ENCODE peak calls at places on chromosomes 7 and 10, in four cellular contexts. W is NB4, J is heart left ventricle, N is K562. S is an unnamed sample.

GRCh38 chr7:1851731-1852531 is 181.9 kb downstream of the ELFN1 start:
- DNase-seq in J (peak), W (no peak), N (no peak), S (no peak)

GRCh38 chr7:134058521-134058920 is 68.6 kb upstream of the LRGUK start:
- DNase-seq in J (no peak), W (no peak), N (no peak), S (no peak)

GRCh38 chr10:72306215-72306760 is 32.6 kb downstream of the DDIT4 start:
- DNase-seq in J (no peak), N (no peak), W (no peak), S (no peak)

GRCh38 chr10:102918817-102919236 is 733 bp downstream of the CNNM2 start:
- DNase-seq in J (no peak), W (peak), N (peak), S (peak)

GRCh38 chr7:48628950-48629349 is 295.4 kb upstream of the CDC14C start:
- DNase-seq in N (no peak), J (no peak), W (no peak), S (no peak)

GRCh38 chr7:97027427-97028234 is 3.0 kb upstream of the DLX5 start:
- DNase-seq in N (peak), J (peak), W (peak), S (peak)

GRCh38 chr10:79936625-79937255 is 12.2 kb downstream of the SFTPD start:
- DNase-seq in W (no peak), J (no peak), N (no peak), S (no peak)

GRCh38 chr7:41163991-41164390 is 538.9 kb downstream of the INHBA start:
- DNase-seq in J (no peak), N (no peak), W (no peak), S (no peak)

GRCh38 chr7:28309684-28310083 is 102.6 kb upstream of the CREB5 start:
- DNase-seq in J (no peak), W (no peak), N (no peak), S (no peak)

GRCh38 chr7:5284304-5285281 is 1.9 kb downstream of the SLC29A4 start:
- DNase-seq in W (peak), J (no peak), N (peak), S (peak)

GRCh38 chr10:79189853-79190435 is 121.2 kb downstream of the ZMIZ1 start:
- DNase-seq in W (no peak), J (no peak), N (no peak), S (no peak)

GRCh38 chr7:147833549-147833948 is 757.0 kb upstream of the C7orf33 start:
- DNase-seq in N (no peak), J (no peak), W (peak), S (no peak)

GRCh38 chr10:132713421-132714095 is 72.4 kb downstream of the NKX6-2 start:
- DNase-seq in N (no peak), J (peak), W (no peak), S (no peak)

GRCh38 chr7:2394566-2395082 is 8.8 kb upstream of the CHST12 start:
- DNase-seq in N (no peak), W (no peak), J (no peak), S (no peak)

GRCh38 chr10:26481914-26482550 is 43.9 kb downstream of the APBB1IP start:
- DNase-seq in N (no peak), J (no peak), W (peak), S (no peak)

GRCh38 chr10:35056686-35057085 is 33.5 kb downstream of the CUL2 start:
- DNase-seq in W (no peak), N (no peak), J (no peak), S (no peak)

GRCh38 chr7:106604303-106604918 is 56.5 kb downstream of the CCDC71L start:
- DNase-seq in N (no peak), J (no peak), W (peak), S (no peak)

GRCh38 chr7:85535974-85536729 is 349.3 kb upstream of the SEMA3D start:
- DNase-seq in W (no peak), N (no peak), J (no peak), S (no peak)

GRCh38 chr7:29974286-29974685 is 15.3 kb downstream of the SCRN1 start:
- DNase-seq in J (no peak), W (no peak), N (no peak), S (no peak)

GRCh38 chr10:123139521-123140163 is 3.9 kb downstream of the HMX3 start:
- DNase-seq in N (peak), J (no peak), W (peak), S (peak)

GRCh38 chr10:127881262-127881661 is 11.5 kb downstream of the CLRN3 start:
- DNase-seq in N (no peak), W (no peak), J (no peak), S (no peak)

GRCh38 chr7:48097511-48098231 is 8.6 kb downstream of the UPP1 start:
- DNase-seq in N (no peak), J (no peak), W (no peak), S (no peak)

GRCh38 chr10:29473087-29473356 is 161.7 kb downstream of the SVIL start:
- DNase-seq in N (no peak), J (no peak), W (no peak), S (no peak)

GRCh38 chr10:61567729-61568128 is 95.0 kb upstream of the CABCOCO1 start:
- DNase-seq in J (no peak), W (no peak), N (no peak), S (no peak)

GRCh38 chr10:44749141-44749540 is 162.0 kb upstream of the TMEM72 start:
- DNase-seq in N (no peak), W (no peak), J (no peak), S (no peak)

GRCh38 chr10:118839348-118839747 is 84.6 kb upstream of the CACUL1 start:
- DNase-seq in W (no peak), N (no peak), J (no peak), S (no peak)

GRCh38 chr10:68106656-68107055 is 2.6 kb upstream of the MYPN start:
- DNase-seq in N (no peak), W (no peak), J (no peak), S (no peak)

GRCh38 chr10:69994262-69994661 is 58.4 kb upstream of the MACROH2A2 start:
- DNase-seq in W (peak), N (peak), J (no peak), S (peak)

GRCh38 chr7:135855836-135856235 is 107.2 kb upstream of the FAM180A start:
- DNase-seq in N (no peak), J (no peak), W (no peak), S (no peak)

GRCh38 chr10:34742456-34742855 is 72.6 kb downstream of the PARD3 start:
- DNase-seq in J (no peak), W (no peak), N (no peak), S (no peak)

GRCh38 chr7:81672872-81673271 is 97.0 kb downstream of the HGF start:
- DNase-seq in J (no peak), N (no peak), W (no peak), S (no peak)

GRCh38 chr10:127905623-127906261 is 1.2 kb upstream of the PTPRE start:
- DNase-seq in N (no peak), J (peak), W (peak), S (no peak)

GRCh38 chr10:124722812-124723783 is 21.1 kb downstream of the FAM53B start:
- DNase-seq in N (peak), W (peak), J (peak), S (peak)

GRCh38 chr10:74544106-74544505 is 282.3 kb upstream of the KAT6B start:
- DNase-seq in N (no peak), W (no peak), J (no peak), S (no peak)

GRCh38 chr7:116674508-116675173 is 2.6 kb downstream of the MET start:
- DNase-seq in W (no peak), N (no peak), J (no peak), S (no peak)

GRCh38 chr10:54869022-54869421 is 68.0 kb upstream of the PCDH15 start:
- DNase-seq in J (no peak), W (no peak), N (no peak), S (no peak)

GRCh38 chr10:3484306-3485187 is 300.5 kb downstream of the KLF6 start:
- DNase-seq in W (peak), N (no peak), J (no peak), S (no peak)

GRCh38 chr10:43648392-43649148 is at the start of gene ZNF32:
- DNase-seq in N (peak), J (peak), W (peak), S (peak)
- TF ChIP-seq POLR2A in N (peak), J (peak), W (no peak), S (no peak)

GRCh38 chr7:66114743-66115727 is at the start of gene CRCP:
- DNase-seq in W (peak), N (peak), J (peak), S (peak)
- TF ChIP-seq POLR2A in W (peak), N (peak), J (peak), S (peak)

DNA sequence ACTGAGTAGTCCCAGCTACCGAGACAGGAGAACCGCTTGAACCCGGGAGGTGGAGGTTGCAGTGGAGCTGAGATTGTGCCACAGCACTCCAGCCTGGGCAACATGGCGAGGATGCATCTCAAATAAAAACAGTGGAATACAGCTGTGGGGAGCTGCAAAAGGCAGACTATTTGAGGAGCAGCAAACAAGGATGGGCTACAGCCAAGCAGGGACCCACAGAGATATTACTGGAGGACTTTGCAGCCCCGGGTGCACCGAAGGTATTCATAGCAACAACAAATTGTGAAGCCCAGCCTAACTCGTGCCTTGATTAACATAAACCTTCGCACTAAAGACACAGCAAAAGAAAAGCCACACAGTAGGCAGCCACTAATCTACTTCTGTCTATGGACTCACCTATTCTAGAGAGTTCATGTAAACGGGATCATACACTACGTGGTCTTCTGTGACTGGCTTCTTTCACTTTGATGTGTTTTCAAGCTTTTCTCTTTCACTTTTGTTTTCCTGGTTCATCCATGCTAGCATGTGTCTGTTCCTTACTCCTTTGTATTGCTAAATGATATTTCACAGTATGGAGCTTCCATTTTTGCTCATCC is 34.0 kb downstream of the PODXL start:
- DNase-seq in N (no peak), W (no peak), J (no peak), S (no peak)
- TF ChIP-seq POLR2A in N (no peak), W (no peak), J (no peak), S (no peak)

GRCh38 chr7:19773361-19773760 is at the start of gene TMEM196:
- DNase-seq in J (no peak), N (no peak), W (no peak), S (no peak)
- TF ChIP-seq POLR2A in J (no peak), N (no peak), W (no peak), S (no peak)

DNA sequence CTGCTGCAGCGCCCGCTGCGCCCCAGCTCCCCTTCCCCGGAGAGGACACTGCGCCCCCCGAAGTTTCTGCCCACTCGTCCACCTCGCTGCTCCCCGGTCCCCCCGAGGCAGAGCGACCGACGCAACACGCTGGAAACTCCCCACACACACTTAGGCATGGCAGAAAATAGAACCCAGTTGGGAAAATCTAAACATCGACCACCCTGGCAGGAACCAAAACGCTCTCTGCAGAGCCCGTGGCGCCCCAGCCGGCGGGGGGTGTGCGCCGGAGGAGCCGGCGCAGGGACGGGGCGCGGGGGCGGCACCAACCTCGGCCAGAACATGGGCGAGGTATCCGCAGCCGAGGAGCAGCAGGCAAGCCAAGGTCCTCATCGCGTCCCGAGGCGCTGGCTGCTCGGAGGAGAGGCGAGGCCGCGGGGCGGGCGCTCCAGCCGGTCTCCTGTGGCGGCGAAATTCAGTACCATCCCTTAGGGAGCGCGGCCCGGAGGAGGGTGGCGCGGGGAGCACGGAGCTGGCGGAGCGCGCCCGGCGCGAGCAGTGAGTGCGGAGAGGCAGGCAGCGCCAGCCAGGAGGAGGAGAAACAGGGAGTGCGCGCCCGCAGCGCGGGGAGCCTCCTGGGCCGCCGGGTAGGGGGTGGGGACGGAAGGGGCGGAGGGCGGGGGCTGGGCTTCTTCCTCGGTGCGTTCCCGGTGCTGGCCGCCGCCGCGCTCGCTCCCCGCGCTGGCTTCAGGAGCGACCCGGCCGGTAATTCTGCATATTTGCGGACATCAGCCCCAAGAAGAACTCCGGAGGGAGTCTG is 817 bp downstream of the PDGFA start:
- DNase-seq in N (peak), W (peak), J (peak), S (peak)
- TF ChIP-seq POLR2A in N (no peak), W (peak), J (peak), S (no peak)

S was measured in erythroblast.